ENCODE peak calls at places on chromosomes 3 and 15, in eight cellular contexts. P is cardiac fibroblast; I is NCI-H2081; M is mucosa of gallbladder; X is stimulated activated naive B cell treated with anti-CD40 and anti-IgM and Interleukin-4, amounts not matched to agents 10 μg/mL and 1 μg/mL and 100 μg/mL, for 72 hours; L is H54; S is hepatocyte; V is EH. U is an unnamed sample.

GRCh38 chr3:50600841-50601591 is 10.6 kb downstream of the CISH start:
- DNase-seq in L (peak), M (peak), S (peak), I (peak), X (peak), P (peak), V (peak), U (peak)

GRCh38 chr3:15636028-15636709 is 34.6 kb downstream of the BTD start:
- DNase-seq in L (peak), M (no peak), S (no peak), X (peak), I (no peak), P (peak), V (peak), U (no peak)

GRCh38 chr15:38308242-38308641 is 55.6 kb downstream of the SPRED1 start:
- DNase-seq in P (no peak), I (no peak), V (no peak), L (no peak), X (no peak), M (no peak), S (no peak), U (no peak)

GRCh38 chr15:45715528-45715927 is 80.7 kb downstream of the SQOR start:
- DNase-seq in V (peak), P (peak), L (no peak), M (no peak), S (peak), I (peak), X (no peak), U (no peak)

GRCh38 chr3:129310111-129310601 is 31.5 kb downstream of the HMCES start:
- DNase-seq in V (no peak), P (no peak), S (peak), M (no peak), L (no peak), I (no peak), X (no peak), U (no peak)

GRCh38 chr3:195421410-195421809 is 21.4 kb downstream of the ACAP2 start:
- DNase-seq in M (no peak), S (no peak), P (peak), I (no peak), X (no peak), L (no peak), V (no peak), U (no peak)

GRCh38 chr3:193974147-193974546 is 161.8 kb upstream of the HES1 start:
- DNase-seq in I (no peak), S (peak), X (no peak), V (peak), M (no peak), P (no peak), L (no peak), U (no peak)

GRCh38 chr3:110608566-110608965 is 463.1 kb upstream of the NECTIN3 start:
- DNase-seq in L (no peak), X (no peak), M (no peak), V (peak), I (no peak), P (peak), S (no peak), U (no peak)

GRCh38 chr3:188947401-188947982 is 224.3 kb upstream of the TPRG1 start:
- DNase-seq in M (peak), L (peak), X (peak), P (peak), S (peak), I (peak), V (peak), U (peak)

U was measured in left lobe of liver.